ENCODE peak calls at places on chromosomes 2 and 18, in eight cellular contexts. W, J, A, Q, P, G, X and H are unnamed samples.

GRCh38 chr2:240466579-240467148 is 31.2 kb downstream of the GPC1 start:
- DNase-seq in W (no peak), J (no peak), A (no peak), Q (no peak), P (peak; percentile 13), G (no peak), X (peak; percentile 20), H (no peak)

GRCh38 chr2:215441560-215442391 is 5.9 kb upstream of the FN1 start:
- DNase-seq in W (no peak), J (no peak), A (no peak), Q (no peak), P (no peak), G (no peak), X (no peak), H (no peak)

GRCh38 chr18:55549474-55550104 is 38.4 kb downstream of the TCF4 start:
- DNase-seq in W (no peak), J (no peak), A (no peak), Q (no peak), P (no peak), G (no peak), X (no peak), H (no peak)

GRCh38 chr2:164879901-164880535 is 38.4 kb upstream of the COBLL1 start:
- DNase-seq in W (no peak), J (no peak), A (no peak), Q (peak; percentile 69), P (no peak), G (no peak), X (no peak), H (no peak)

GRCh38 chr18:44541159-44541558 is 139.5 kb upstream of the SETBP1 start:
- DNase-seq in W (no peak), J (no peak), A (no peak), Q (no peak), P (no peak), G (no peak), X (no peak), H (no peak)

GRCh38 chr18:79305976-79306375 is 89.8 kb upstream of the NFATC1 start:
- DNase-seq in W (no peak), J (no peak), A (no peak), Q (no peak), P (no peak), G (no peak), X (no peak), H (no peak)

GRCh38 chr2:85893428-85894258 is 4.9 kb upstream of the ST3GAL5 start:
- DNase-seq in W (no peak), J (peak; percentile 64), A (peak; percentile 76), Q (no peak), P (no peak), G (no peak), X (no peak), H (peak; percentile 95)

GRCh38 chr2:197286805-197287595 is 23.6 kb downstream of the ANKRD44 start:
- DNase-seq in W (no peak), J (peak; percentile 91), A (peak; percentile 81), Q (peak; percentile 58), P (peak; percentile 48), G (no peak), X (no peak), H (no peak)

GRCh38 chr2:36964496-36965058 is 1.8 kb downstream of the STRN start:
- DNase-seq in W (no peak), J (no peak), A (no peak), Q (no peak), P (no peak), G (no peak), X (no peak), H (no peak)

DNA sequence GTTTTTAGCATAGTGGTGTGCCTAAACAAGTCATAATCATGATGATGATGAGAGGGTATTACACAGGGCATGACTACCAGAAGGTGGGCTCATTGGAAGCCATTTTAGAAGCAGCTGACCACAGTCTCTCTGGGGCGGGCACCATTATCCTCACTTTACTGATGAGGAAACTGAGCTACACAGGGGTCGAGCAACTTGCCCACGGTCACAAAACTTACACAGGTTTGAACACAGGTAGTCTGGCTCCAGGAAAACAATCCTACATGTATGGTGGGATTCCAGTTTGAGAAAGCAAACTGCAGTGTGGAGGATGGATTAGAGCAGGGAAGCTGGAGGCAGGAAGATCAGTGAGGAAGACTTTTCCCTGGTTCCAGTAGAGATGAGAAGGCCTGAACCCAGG is 6.2 kb downstream of the RHOB start:
- DNase-seq in W (no peak), J (no peak), A (no peak), Q (no peak), P (no peak), G (no peak), X (no peak), H (no peak)
- H3K27ac ChIP-seq in W (no peak overlapping the region), J (no peak overlapping the region), A (no peak overlapping the region), Q (no peak overlapping the region), P (peak overlapping the region; percentile 100), G (no peak overlapping the region), X (no peak overlapping the region), H (no peak overlapping the region)

DNA sequence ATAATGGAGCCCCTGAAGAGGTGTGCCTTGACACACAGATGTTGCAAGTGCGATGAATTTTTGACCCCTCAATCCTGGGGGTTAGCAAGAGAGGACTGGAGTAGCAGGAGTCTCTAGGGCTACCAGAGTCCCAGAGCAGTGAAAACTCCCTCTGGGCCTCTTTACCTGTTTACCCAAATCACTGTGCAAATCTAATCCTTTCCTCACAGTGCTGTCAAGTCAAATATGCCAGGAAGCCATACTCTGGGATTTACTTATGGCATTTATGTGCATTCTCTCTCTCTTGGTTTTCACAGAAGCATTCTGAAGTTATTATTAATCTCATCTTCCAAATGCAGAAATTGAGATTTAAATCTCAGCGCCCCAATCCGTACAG is 62.0 kb downstream of the MOGAT1 start:
- DNase-seq in W (no peak), J (no peak), A (no peak), Q (no peak), P (no peak), G (no peak), X (no peak), H (no peak)
- H3K27ac ChIP-seq in W (no peak overlapping the region), J (no peak overlapping the region), A (no peak overlapping the region), Q (no peak overlapping the region), P (peak overlapping the region; percentile 86), G (no peak overlapping the region), X (no peak overlapping the region), H (peak overlapping the region; percentile 39)

GRCh38 chr2:230130668-230131364 is 62.1 kb upstream of the SLC16A14 start:
- DNase-seq in W (no peak), J (peak; percentile 78), A (no peak), Q (no peak), P (peak; percentile 27), G (no peak), X (no peak), H (peak; percentile 53)
- H3K27ac ChIP-seq in W (no peak overlapping the region), J (peak overlapping the region; percentile 30), A (no peak overlapping the region), Q (no peak overlapping the region), P (peak overlapping the region; percentile 77), G (peak overlapping the region; percentile 78), X (no peak overlapping the region), H (no peak overlapping the region)

GRCh38 chr2:60959501-60959900 is 58.0 kb upstream of the PEX13 start:
- DNase-seq in W (no peak), J (no peak), A (no peak), Q (no peak), P (no peak), G (no peak), X (no peak), H (no peak)

GRCh38 chr2:60957224-60957623 is 60.3 kb upstream of the PEX13 start:
- DNase-seq in W (no peak), J (no peak), A (no peak), Q (no peak), P (no peak), G (no peak), X (no peak), H (no peak)

GRCh38 chr2:60957643-60958042 is 59.9 kb upstream of the PEX13 start:
- DNase-seq in W (no peak), J (no peak), A (no peak), Q (peak; percentile 29), P (no peak), G (no peak), X (no peak), H (peak; percentile 45)

GRCh38 chr2:60958800-60959199 is 58.7 kb upstream of the PEX13 start:
- DNase-seq in W (no peak), J (peak; percentile 43), A (peak; percentile 80), Q (no peak), P (no peak), G (no peak), X (no peak), H (no peak)

GRCh38 chr2:60958361-60958760 is 59.2 kb upstream of the PEX13 start:
- DNase-seq in W (no peak), J (peak; percentile 33), A (no peak), Q (no peak), P (no peak), G (no peak), X (no peak), H (no peak)
- H3K27ac ChIP-seq in W (no peak overlapping the region), J (peak overlapping the region; percentile 28), A (peak overlapping the region; percentile 98), Q (no peak overlapping the region), P (no peak overlapping the region), G (no peak overlapping the region), X (no peak overlapping the region), H (no peak overlapping the region)

DNA sequence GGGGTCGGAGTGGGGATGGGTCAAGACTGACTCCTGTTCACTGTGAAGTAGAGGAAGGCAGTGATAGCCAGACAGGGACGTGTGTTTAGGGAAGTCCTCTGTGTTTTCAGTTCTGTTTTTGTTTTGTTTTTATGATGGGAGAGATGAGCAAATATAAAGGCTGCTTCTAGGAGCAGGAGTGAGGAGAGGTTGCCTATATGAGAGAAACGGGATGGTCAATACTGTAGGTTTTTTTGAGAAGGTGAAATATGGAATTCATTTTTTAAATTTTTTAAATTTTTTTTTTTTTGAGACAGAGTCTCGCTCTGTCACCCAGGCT is 3.8 kb upstream of the RMC1 start:
- DNase-seq in W (no peak), J (no peak), A (no peak), Q (no peak), P (no peak), G (no peak), X (no peak), H (no peak)
- H3K27ac ChIP-seq in W (no peak overlapping the region), J (no peak overlapping the region), A (no peak overlapping the region), Q (no peak overlapping the region), P (no peak overlapping the region), G (no peak overlapping the region), X (no peak overlapping the region), H (no peak overlapping the region)